ENCODE peak calls at places on chromosomes 7 and 10, in four cellular contexts. V is NB4; F is stimulated activated CD4-positive, alpha-beta T cell treated with anti-CD3 and anti-CD28 coated beads, Interleukin-1b, Interleukin-23, amount 100 ng/mL, for 4 hours; W is stimulated activated CD8-positive, alpha-beta memory T cell treated with anti-CD3 and anti-CD28 coated beads, Interleukin-15, amount 100 ng/mL, for 48 hours. I is an unnamed sample.

GRCh38 chr10:124039432-124040086 is 53.8 kb downstream of the CHST15 start:
- DNase-seq in V (no peak), F (no peak), W (no peak), I (no peak)

GRCh38 chr10:64350665-64351064 is 829.5 kb downstream of the REEP3 start:
- DNase-seq in V (no peak), F (no peak), W (no peak), I (no peak)

GRCh38 chr7:38027884-38028455 is 107.5 kb downstream of the EPDR1 start:
- DNase-seq in V (no peak), F (no peak), W (no peak), I (no peak)

GRCh38 chr7:27191716-27192545 is 6.9 kb upstream of the HOXA11 start:
- DNase-seq in V (no peak), F (no peak), W (no peak), I (no peak)

GRCh38 chr10:112950714-112951348 is 784 bp downstream of the TCF7L2 start:
- DNase-seq in V (peak; percentile 70), F (peak; percentile 15), W (no peak), I (peak; percentile 16)

GRCh38 chr7:18495412-18496335 is at the start of gene HDAC9:
- DNase-seq in V (peak; percentile 79), F (no peak), W (no peak), I (no peak)

GRCh38 chr7:42099076-42099836 is 137.8 kb downstream of the GLI3 start:
- DNase-seq in V (no peak), F (no peak), W (no peak), I (no peak)

GRCh38 chr7:106767498-106768323 is 97.4 kb upstream of the PIK3CG start:
- DNase-seq in V (no peak), F (no peak), W (no peak), I (no peak)

GRCh38 chr10:8790390-8790789 is 735.9 kb downstream of the GATA3 start:
- DNase-seq in V (no peak), F (no peak), W (no peak), I (no peak)

GRCh38 chr10:35487336-35488034 is 117.7 kb upstream of the GJD4 start:
- DNase-seq in V (no peak), F (no peak), W (no peak), I (no peak)

GRCh38 chr7:30351274-30351673 is 66.9 kb downstream of the ZNRF2 start:
- DNase-seq in V (peak; percentile 62), F (no peak), W (no peak), I (no peak)

GRCh38 chr10:33010132-33011037 is 52.4 kb upstream of the ITGB1 start:
- DNase-seq in V (no peak), F (no peak), W (no peak), I (no peak)

GRCh38 chr7:96495751-96496216 is 173.9 kb upstream of the SLC25A13 start:
- DNase-seq in V (peak; percentile 36), F (no peak), W (no peak), I (no peak)

GRCh38 chr10:67175354-67175753 is 249.5 kb downstream of the LRRTM3 start:
- DNase-seq in V (no peak), F (no peak), W (no peak), I (no peak)

GRCh38 chr10:22341190-22341935 is 3.9 kb upstream of the SPAG6 start:
- DNase-seq in V (no peak), F (no peak), W (no peak), I (no peak)

GRCh38 chr7:38171558-38172403 is 6.3 kb upstream of the STARD3NL start:
- DNase-seq in V (peak; percentile 60), F (no peak), W (no peak), I (no peak)

GRCh38 chr10:122018951-122019413 is 30.0 kb downstream of the TACC2 start:
- DNase-seq in V (no peak), F (no peak), W (no peak), I (no peak)

GRCh38 chr10:73537709-73538108 is 41.9 kb upstream of the PPP3CB start:
- DNase-seq in V (no peak), F (no peak), W (no peak), I (no peak)

GRCh38 chr7:1422512-1423265 is 36.6 kb downstream of the MICALL2 start:
- DNase-seq in V (peak; percentile 55), F (no peak), W (no peak), I (no peak)

GRCh38 chr10:79158402-79159097 is 89.8 kb downstream of the ZMIZ1 start:
- DNase-seq in V (no peak), F (no peak), W (no peak), I (no peak)

GRCh38 chr7:129886184-129886817 is 66.5 kb downstream of the UBE2H start:
- DNase-seq in V (no peak), F (no peak), W (no peak), I (no peak)

GRCh38 chr10:22244001-22244400 is 26.2 kb upstream of the EBLN1 start:
- DNase-seq in V (peak; percentile 2), F (peak; percentile 3), W (no peak), I (no peak)

GRCh38 chr7:107063245-107064120 is 19.0 kb downstream of the PRKAR2B start:
- DNase-seq in V (no peak), F (no peak), W (no peak), I (no peak)

GRCh38 chr7:7693881-7694280 is 24.5 kb downstream of the RPA3 start:
- DNase-seq in V (no peak), F (no peak), W (no peak), I (no peak)

GRCh38 chr7:2190531-2190930 is 42.2 kb downstream of the MAD1L1 start:
- DNase-seq in V (no peak), F (no peak), W (no peak), I (no peak)

GRCh38 chr10:90007226-90007625 is 305.8 kb downstream of the KIF20B start:
- DNase-seq in V (no peak), F (no peak), W (no peak), I (no peak)

GRCh38 chr7:47658886-47659635 is 77.2 kb upstream of the TNS3 start:
- DNase-seq in V (no peak), F (no peak), W (no peak), I (no peak)

GRCh38 chr7:83957333-83957732 is 237.3 kb downstream of the SEMA3A start:
- DNase-seq in V (no peak), F (no peak), W (no peak), I (no peak)

GRCh38 chr7:56174346-56175085 is 58.3 kb upstream of the NUPR2 start:
- DNase-seq in V (no peak), F (no peak), W (no peak), I (no peak)

GRCh38 chr10:100007239-100008141 is 2.3 kb downstream of the DNMBP start:
- DNase-seq in V (no peak), F (no peak), W (no peak), I (no peak)

GRCh38 chr7:3537210-3537875 is 236.3 kb downstream of the SDK1 start:
- DNase-seq in V (no peak), F (no peak), W (no peak), I (no peak)

GRCh38 chr10:92045641-92046106 is 122.1 kb downstream of the BTAF1 start:
- DNase-seq in V (no peak), F (no peak), W (no peak), I (no peak)

GRCh38 chr7:120505770-120506169 is 232.8 kb downstream of the KCND2 start:
- DNase-seq in V (no peak), F (no peak), W (no peak), I (no peak)

GRCh38 chr10:118868618-118869017 is 113.8 kb upstream of the CACUL1 start:
- DNase-seq in V (no peak), F (no peak), W (no peak), I (no peak)

GRCh38 chr10:98879486-98879885 is 356.2 kb downstream of the HPSE2 start:
- DNase-seq in V (no peak), F (no peak), W (no peak), I (no peak)

GRCh38 chr10:94178475-94179251 is 184.1 kb downstream of the NOC3L start:
- DNase-seq in V (no peak), F (no peak), W (no peak), I (no peak)

GRCh38 chr7:150755473-150756099 is 18.4 kb downstream of the GIMAP5 start:
- DNase-seq in V (peak; percentile 95), F (no peak), W (peak; percentile 63), I (peak; percentile 53)